ENCODE peak calls at places on chromosomes 12 and 14, in six cellular contexts. V, E, M, P, K and X are unnamed samples.

GRCh38 chr12:57142121-57142520 is 5.3 kb downstream of the LRP1-AS start:
- DNase-seq in P (no peak), K (no peak), E (no peak), M (no peak), V (no peak), X (no peak)

GRCh38 chr14:24674204-24674970 is 40.4 kb upstream of the GZMB start:
- DNase-seq in K (no peak), M (no peak), P (no peak), E (no peak), V (no peak), X (peak)

GRCh38 chr14:72701232-72701555 is 192.7 kb downstream of the DPF3 start:
- DNase-seq in P (no peak), K (no peak), M (no peak), V (no peak), E (no peak), X (no peak)

GRCh38 chr12:110004598-110004997 is 5.4 kb downstream of the ANKRD13A start:
- DNase-seq in E (no peak), P (no peak), K (no peak), M (no peak), V (no peak), X (peak)

GRCh38 chr12:77133566-77133965 is 68.2 kb upstream of the E2F7 start:
- DNase-seq in P (peak), K (peak), V (peak), E (peak), M (peak), X (peak)

GRCh38 chr12:49623142-49623899 is at the start of gene PRPF40B:
- DNase-seq in K (peak), V (peak), M (peak), P (peak), E (peak), X (peak)

GRCh38 chr12:108320503-108321293 is 18.4 kb downstream of the CMKLR1 start:
- DNase-seq in V (no peak), E (no peak), P (no peak), K (no peak), M (no peak), X (peak)

GRCh38 chr12:107130830-107131760 is 37.7 kb upstream of the CRY1 start:
- DNase-seq in M (peak), V (no peak), P (no peak), E (no peak), K (no peak), X (no peak)

GRCh38 chr14:62694075-62694474 is 351.2 kb downstream of the KCNH5 start:
- DNase-seq in V (no peak), P (peak), M (no peak), K (no peak), E (no peak), X (no peak)

GRCh38 chr14:20386276-20386855 is 26.9 kb downstream of the TEP1 start:
- DNase-seq in V (no peak), K (no peak), M (no peak), P (no peak), E (no peak), X (no peak)

GRCh38 chr12:114407566-114408411 is 1.8 kb upstream of the TBX5 start:
- DNase-seq in V (no peak), K (no peak), E (no peak), M (no peak), P (no peak), X (no peak)

GRCh38 chr12:65493893-65494205 is 215.4 kb downstream of the MSRB3 start:
- DNase-seq in K (no peak), M (no peak), P (no peak), V (no peak), E (no peak), X (no peak)

GRCh38 chr12:100017056-100017455 is 32.3 kb upstream of the ANKS1B start:
- DNase-seq in V (no peak), E (no peak), K (no peak), P (no peak), M (no peak), X (no peak)

GRCh38 chr12:120117961-120118709 is 1.6 kb upstream of the RAB35 start:
- DNase-seq in M (peak), E (no peak), P (no peak), V (no peak), K (no peak), X (no peak)

GRCh38 chr12:11684393-11684792 is 34.9 kb downstream of the ETV6 start:
- DNase-seq in M (peak), P (no peak), E (no peak), K (no peak), V (no peak), X (no peak)

GRCh38 chr12:4282103-4282891 is 8.7 kb downstream of the CCND2 start:
- DNase-seq in V (no peak), M (no peak), E (no peak), P (no peak), K (no peak), X (no peak)

GRCh38 chr14:24483604-24484252 is 24.3 kb downstream of the CMA1 start:
- DNase-seq in K (no peak), P (no peak), E (no peak), V (no peak), M (no peak), X (no peak)

GRCh38 chr12:30795410-30795659 is 40.6 kb upstream of the CAPRIN2 start:
- DNase-seq in V (no peak), K (no peak), P (no peak), M (no peak), E (no peak), X (no peak)

GRCh38 chr14:91368681-91369416 is 48.8 kb downstream of the CCDC88C start:
- DNase-seq in P (no peak), E (no peak), M (no peak), K (no peak), V (no peak), X (no peak)

GRCh38 chr14:71665157-71665556 is 267.1 kb upstream of the RGS6 start:
- DNase-seq in P (peak), M (peak), E (no peak), V (no peak), K (no peak), X (no peak)

GRCh38 chr14:81176224-81176623 is 44.5 kb downstream of the GTF2A1 start:
- DNase-seq in V (peak), P (no peak), E (peak), K (no peak), M (no peak), X (no peak)

GRCh38 chr12:28313631-28314030 is 123.4 kb downstream of the CCDC91 start:
- DNase-seq in V (no peak), P (peak), E (no peak), M (peak), K (no peak), X (no peak)

GRCh38 chr12:57218030-57218853 is 1.6 kb downstream of the NXPH4 start:
- DNase-seq in V (no peak), E (no peak), M (no peak), P (no peak), K (no peak), X (no peak)

GRCh38 chr14:24701031-24701430 is 67.0 kb upstream of the GZMB start:
- DNase-seq in M (no peak), K (no peak), V (no peak), P (no peak), E (no peak), X (no peak)

GRCh38 chr14:81453166-81453766 is 53.1 kb upstream of the STON2 start:
- DNase-seq in K (peak), P (peak), V (peak), E (no peak), M (peak), X (peak)

DNA sequence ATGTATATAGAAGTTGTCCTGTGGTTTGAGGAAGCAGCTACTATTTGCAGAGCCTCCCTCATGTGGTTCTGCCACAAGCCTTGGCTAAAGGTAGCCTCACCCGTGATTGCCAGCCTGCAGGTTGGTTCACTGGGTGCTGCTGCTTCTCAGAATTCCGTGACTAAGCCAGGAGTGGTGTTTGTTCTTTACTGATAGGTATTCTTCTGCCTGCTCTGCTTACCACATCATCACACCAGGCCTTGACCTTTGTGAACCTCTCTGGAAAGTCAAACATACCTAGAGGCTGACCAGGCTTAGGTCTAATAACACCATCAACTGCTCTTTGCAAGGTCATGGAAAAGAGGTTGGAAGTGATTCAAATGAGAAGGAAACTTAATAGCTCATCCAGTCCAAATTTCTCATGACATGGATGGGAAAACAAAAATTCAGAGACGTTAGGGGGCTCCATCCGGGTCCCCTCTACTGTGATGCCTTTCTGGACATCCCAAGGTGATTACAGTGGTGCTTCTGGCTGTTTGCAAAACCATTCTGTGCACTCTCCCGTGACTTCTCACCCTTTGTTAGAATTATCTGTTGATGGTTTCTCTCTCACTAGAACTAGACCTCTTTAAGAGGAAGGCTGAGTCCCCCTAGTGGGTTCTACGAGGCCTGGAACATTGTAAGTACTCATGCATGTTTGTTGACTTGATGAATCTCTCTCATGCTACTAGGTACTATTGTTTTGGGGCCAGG is 8.5 kb upstream of the SOCS2 start:
- DNase-seq in P (no peak), M (no peak), K (peak), V (peak), E (no peak), X (peak)
- TF ChIP-seq CTCF in P (peak), M (peak), K (no peak), V (no peak), E (peak), X (peak)

GRCh38 chr12:5969974-5970690 is 25.1 kb upstream of the ANO2 start:
- DNase-seq in E (no peak), P (no peak), K (no peak), V (no peak), M (no peak), X (no peak)
- TF ChIP-seq CTCF in E (no peak), P (no peak), K (no peak), V (no peak), M (peak), X (no peak)

DNA sequence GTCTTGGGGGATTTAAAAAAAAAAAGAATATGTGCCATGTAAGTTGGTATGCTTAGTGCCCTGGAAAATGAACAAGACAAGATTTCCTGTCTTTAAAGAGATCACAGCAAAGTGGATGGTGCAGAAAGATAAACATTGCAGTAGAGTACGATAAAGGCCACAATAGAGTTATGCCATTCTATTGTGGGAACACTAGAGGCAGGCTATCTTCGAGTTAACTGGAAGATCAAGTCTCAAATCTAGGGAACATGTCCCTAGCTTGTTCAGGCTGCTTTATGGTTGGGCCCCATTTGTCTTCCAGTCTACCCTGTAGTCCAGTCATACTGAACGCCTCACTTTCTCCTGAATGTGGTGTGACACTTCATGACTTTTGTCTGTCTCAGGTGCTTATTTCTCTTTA is 18.7 kb upstream of the CCT2 start:
- DNase-seq in E (no peak), K (no peak), V (no peak), M (no peak), P (no peak), X (no peak)
- TF ChIP-seq CTCF in E (no peak), K (no peak), V (no peak), M (no peak), P (no peak), X (no peak)

GRCh38 chr12:81330480-81330879 is 252.6 kb downstream of the ACSS3 start:
- DNase-seq in P (no peak), V (no peak), M (peak), E (no peak), K (no peak), X (no peak)
- TF ChIP-seq CTCF in P (no peak), V (no peak), M (no peak), E (peak), K (no peak), X (no peak)

DNA sequence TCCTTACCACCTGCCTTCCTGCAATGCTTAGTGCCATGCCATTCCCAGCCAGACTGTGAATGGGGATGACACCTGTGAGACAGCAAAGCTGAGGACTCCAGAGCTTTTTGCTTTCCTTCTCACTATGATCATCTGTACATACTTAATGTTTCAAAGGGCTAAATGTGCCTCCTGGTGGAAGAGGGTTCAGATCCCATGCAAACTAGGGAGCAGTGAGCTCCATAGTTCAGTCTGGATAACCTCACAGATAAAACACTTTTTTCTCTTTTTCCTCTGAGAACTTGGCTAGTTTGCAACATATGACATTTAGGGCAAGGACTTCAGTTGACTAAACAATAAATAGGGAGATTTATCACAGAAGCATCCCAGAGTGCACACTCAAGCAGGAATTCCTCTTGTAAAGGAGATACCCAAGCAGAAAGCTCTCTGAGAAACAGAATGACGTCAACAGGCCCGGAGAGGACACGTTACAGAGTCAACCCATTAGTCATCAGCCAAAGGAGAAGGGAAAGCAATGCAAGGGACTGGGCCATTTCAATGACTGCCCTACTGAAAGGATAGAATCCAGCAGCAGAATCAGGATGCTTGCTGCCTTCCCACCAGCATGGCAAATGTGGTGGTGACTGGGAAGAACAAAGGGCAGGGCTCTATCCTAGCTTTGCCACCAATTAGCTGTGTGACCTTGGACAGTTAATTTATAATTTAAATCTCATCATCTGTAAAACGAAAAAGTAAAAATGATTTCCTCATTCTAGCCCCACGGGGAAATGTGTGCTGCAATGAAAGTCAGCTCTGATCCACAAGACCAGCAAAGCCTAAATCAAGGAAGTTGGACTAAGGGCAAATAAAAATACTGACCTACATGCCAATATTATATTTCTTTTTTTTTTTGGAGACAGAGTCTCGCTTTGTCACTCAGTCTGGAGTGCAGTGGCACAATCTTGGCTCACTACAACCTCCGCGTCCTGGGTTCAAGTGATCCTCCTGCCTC is 80.9 kb upstream of the ACTN1 start:
- DNase-seq in K (no peak), M (peak), E (no peak), P (peak), V (no peak), X (no peak)
- TF ChIP-seq CTCF in K (no peak), M (no peak), E (peak), P (no peak), V (no peak), X (no peak)

GRCh38 chr14:100296106-100296651 is 10.1 kb downstream of the SLC25A29 start:
- DNase-seq in K (no peak), V (no peak), E (no peak), M (no peak), P (no peak), X (no peak)
- TF ChIP-seq CTCF in K (no peak), V (no peak), E (no peak), M (no peak), P (no peak), X (no peak)

GRCh38 chr14:70032016-70032415 is 152.8 kb downstream of the SMOC1 start:
- DNase-seq in M (no peak), P (no peak), V (no peak), K (no peak), E (no peak), X (no peak)

GRCh38 chr14:70034257-70034656 is 154.5 kb downstream of the SLC8A3 start:
- DNase-seq in P (no peak), V (no peak), K (no peak), M (no peak), E (no peak), X (no peak)

GRCh38 chr14:70032447-70032846 is 153.2 kb downstream of the SMOC1 start:
- DNase-seq in K (no peak), M (no peak), V (no peak), E (no peak), P (no peak), X (no peak)

GRCh38 chr14:70033561-70033960 is 154.3 kb downstream of the SMOC1 start:
- DNase-seq in K (no peak), M (no peak), E (no peak), P (no peak), V (no peak), X (no peak)

GRCh38 chr14:70036665-70037064 is 152.1 kb downstream of the SLC8A3 start:
- DNase-seq in V (no peak), M (no peak), E (no peak), P (no peak), K (peak), X (no peak)
- TF ChIP-seq CTCF in V (no peak), M (no peak), E (no peak), P (peak), K (no peak), X (no peak)

DNA sequence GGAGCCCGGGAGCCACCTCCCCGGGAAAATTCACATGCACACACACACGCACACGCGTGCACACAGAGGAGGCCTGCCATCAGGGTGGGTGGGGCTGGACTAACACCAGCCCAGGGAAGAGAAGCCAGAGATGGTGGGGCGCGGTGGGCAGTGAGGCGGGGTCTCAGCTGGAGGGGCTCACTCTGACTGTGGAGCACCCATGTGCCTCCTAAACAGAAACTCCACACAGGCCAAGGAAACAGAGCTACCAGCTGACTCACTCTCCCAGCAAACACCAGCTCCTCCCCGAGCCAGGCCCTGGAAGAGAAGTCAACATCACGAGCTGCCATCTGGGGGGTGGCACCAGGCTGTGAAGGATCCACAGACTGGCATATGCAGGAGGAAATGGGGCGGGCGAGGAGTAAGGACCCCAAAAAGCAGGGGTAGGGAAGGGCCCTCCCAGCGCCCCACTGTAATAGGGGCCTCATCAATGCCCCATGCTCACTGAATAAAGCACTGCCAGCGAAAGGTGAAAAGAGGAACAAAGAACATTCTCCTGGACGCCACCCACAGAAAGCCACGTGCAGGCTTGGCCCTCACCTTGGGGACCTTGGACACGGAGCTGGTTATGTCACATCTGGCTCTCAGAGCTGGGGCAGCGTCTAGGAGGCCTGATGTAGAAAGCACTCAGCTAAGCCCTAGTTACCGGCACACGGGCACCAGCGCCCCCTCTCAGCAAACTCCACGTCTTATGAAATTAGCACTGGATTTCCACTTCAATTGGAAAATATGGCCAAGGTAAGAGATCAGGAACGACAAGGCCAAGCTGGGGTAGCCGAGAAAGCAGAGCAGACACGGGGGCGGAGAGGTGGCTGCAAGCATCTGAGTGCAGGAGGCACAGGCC is 8.4 kb upstream of the INF2 start:
- DNase-seq in P (no peak), K (no peak), M (peak), V (peak), E (peak), X (peak)
- TF ChIP-seq CTCF in P (peak), K (no peak), M (no peak), V (no peak), E (no peak), X (peak)

GRCh38 chr14:103628684-103629502 is at the start of gene KLC1:
- DNase-seq in E (peak), K (peak), M (peak), P (no peak), V (peak), X (peak)
- TF ChIP-seq CTCF in E (no peak), K (no peak), M (no peak), P (no peak), V (no peak), X (no peak)